ENCODE peak calls at places on chromosomes 2 and 18, in six cellular contexts. E is body of pancreas, B is Caco-2, W is GM04504, G is mucosa of descending colon, Y is tibial nerve. S is an unnamed sample.

GRCh38 chr2:147845608-147846002 is 776 bp downstream of the ACVR2A start:
- DNase-seq in G (peak), W (no peak), E (no peak), B (no peak), Y (no peak), S (no peak)

GRCh38 chr2:137999273-137999672 is 35.0 kb downstream of the HNMT start:
- DNase-seq in Y (no peak), W (no peak), E (no peak), B (no peak), G (no peak), S (no peak)

GRCh38 chr2:128775064-128775347 is 456.3 kb upstream of the HS6ST1 start:
- DNase-seq in W (no peak), Y (no peak), G (no peak), E (no peak), B (no peak), S (no peak)

GRCh38 chr2:231521-232185 is 32.2 kb downstream of the SH3YL1 start:
- DNase-seq in E (no peak), W (no peak), G (no peak), B (no peak), Y (no peak), S (no peak)

GRCh38 chr2:177692042-177692823 is 299.7 kb downstream of the AGPS start:
- DNase-seq in Y (no peak), G (no peak), B (peak), W (no peak), E (no peak), S (no peak)

GRCh38 chr2:168317282-168317681 is 69.9 kb upstream of the STK39 start:
- DNase-seq in G (no peak), W (no peak), E (no peak), B (no peak), Y (no peak), S (no peak)

GRCh38 chr2:45300026-45300750 is 290.9 kb upstream of the SIX2 start:
- DNase-seq in Y (no peak), W (no peak), E (peak), G (peak), B (no peak), S (no peak)

GRCh38 chr2:206993512-206993911 is 54.2 kb downstream of the CPO start:
- DNase-seq in E (no peak), W (no peak), B (no peak), G (no peak), Y (no peak), S (no peak)

GRCh38 chr2:20300656-20301055 is 50.0 kb downstream of the PUM2 start:
- DNase-seq in G (no peak), W (no peak), Y (no peak), B (no peak), E (no peak), S (no peak)

GRCh38 chr2:223092667-223093066 is 40.7 kb downstream of the KCNE4 start:
- DNase-seq in B (no peak), E (no peak), G (no peak), W (no peak), Y (no peak), S (no peak)

GRCh38 chr2:191797937-191798873 is 48.7 kb downstream of the CAVIN2 start:
- DNase-seq in Y (no peak), E (no peak), W (no peak), G (no peak), B (no peak), S (no peak)

GRCh38 chr18:31819106-31819924 is 58.6 kb upstream of the SLC25A52 start:
- DNase-seq in E (no peak), B (peak), W (peak), G (peak), Y (no peak), S (peak)

GRCh38 chr2:181203412-181203811 is 223.0 kb downstream of the UBE2E3 start:
- DNase-seq in W (peak), G (no peak), E (no peak), B (no peak), Y (no peak), S (no peak)

GRCh38 chr2:35199298-35199697 is 1156.3 kb upstream of the CRIM1 start:
- DNase-seq in G (no peak), E (no peak), Y (no peak), B (no peak), W (no peak), S (peak)

GRCh38 chr2:108612514-108613183 is 78.4 kb downstream of the LIMS1 start:
- DNase-seq in Y (no peak), G (peak), W (no peak), B (no peak), E (no peak), S (no peak)

GRCh38 chr2:128594953-128595677 is 276.4 kb upstream of the HS6ST1 start:
- DNase-seq in B (no peak), G (peak), W (no peak), Y (no peak), E (peak), S (peak)

GRCh38 chr18:79791141-79791972 is 6.4 kb upstream of the KCNG2 start:
- DNase-seq in Y (no peak), B (peak), G (peak), E (peak), W (peak), S (peak)

GRCh38 chr18:69401475-69402218 is 959 bp downstream of the DOK6 start:
- DNase-seq in G (no peak), E (no peak), B (no peak), Y (no peak), W (no peak), S (peak)

GRCh38 chr2:237691908-237692600 is 64.7 kb downstream of the LRRFIP1 start:
- DNase-seq in G (peak), E (peak), Y (no peak), B (peak), W (peak), S (peak)

GRCh38 chr18:58335821-58336220 is 291.8 kb downstream of the NEDD4L start:
- DNase-seq in G (no peak), Y (no peak), E (no peak), B (no peak), W (no peak), S (no peak)

GRCh38 chr18:5294618-5295230 is 802 bp downstream of the ZBTB14 start:
- DNase-seq in E (peak), Y (no peak), B (no peak), W (peak), G (no peak), S (no peak)

GRCh38 chr18:2651981-2652380 is 3.5 kb upstream of the SMCHD1 start:
- DNase-seq in Y (no peak), B (no peak), W (no peak), E (no peak), G (no peak), S (no peak)

GRCh38 chr2:29423267-29423666 is 308.1 kb downstream of the CLIP4 start:
- DNase-seq in E (no peak), Y (no peak), W (no peak), B (no peak), G (no peak), S (no peak)

GRCh38 chr2:220143336-220143735 is 515.9 kb downstream of the SLC4A3 start:
- DNase-seq in B (no peak), Y (no peak), G (no peak), W (peak), E (no peak), S (no peak)

GRCh38 chr2:230691005-230691647 is 21.5 kb upstream of the CAB39 start:
- DNase-seq in B (peak), Y (no peak), W (no peak), E (no peak), G (no peak), S (no peak)

GRCh38 chr18:59481436-59481835 is 122.4 kb upstream of the LMAN1 start:
- DNase-seq in B (no peak), W (no peak), E (no peak), Y (no peak), G (no peak), S (no peak)

GRCh38 chr2:17719562-17720371 is 33.8 kb downstream of the SMC6 start:
- DNase-seq in W (no peak), B (no peak), Y (no peak), G (no peak), E (no peak), S (peak)

S was measured in HuH-7.